ENCODE peak calls at places on chromosomes 7 and 10, in five cellular contexts. One of them, this sample, is unnamed. For H3K27me3, the result is how much of the 10 kb centered on the place peaks cover.

GRCh38 chr7:90178592-90179279 is 24.5 kb downstream of the STEAP1 start:
- DNase-seq in endodermal cell: no peak
- DNase-seq in adrenal gland: no peak
- DNase-seq in lung: no peak
- DNase-seq in PC-9: peak
- DNase-seq in this sample: no peak

GRCh38 chr7:76352193-76352592 is 6.6 kb downstream of the YWHAG start:
- DNase-seq in endodermal cell: no peak
- DNase-seq in adrenal gland: peak
- DNase-seq in lung: no peak
- DNase-seq in PC-9: no peak
- DNase-seq in this sample: no peak

GRCh38 chr10:114245128-114245791 is 6.2 kb downstream of the VWA2 start:
- DNase-seq in endodermal cell: no peak
- DNase-seq in adrenal gland: no peak
- DNase-seq in lung: no peak
- DNase-seq in PC-9: peak
- DNase-seq in this sample: peak

GRCh38 chr7:131346885-131347592 is 19.4 kb downstream of the MKLN1 start:
- DNase-seq in endodermal cell: peak
- DNase-seq in adrenal gland: no peak
- DNase-seq in lung: no peak
- DNase-seq in PC-9: peak
- DNase-seq in this sample: peak

GRCh38 chr10:132580157-132580556 is 42.6 kb downstream of the INPP5A start:
- DNase-seq in endodermal cell: no peak
- DNase-seq in adrenal gland: no peak
- DNase-seq in lung: no peak
- DNase-seq in PC-9: no peak
- DNase-seq in this sample: no peak

GRCh38 chr7:33904680-33905388 is 505 bp upstream of the BMPER start:
- DNase-seq in endodermal cell: peak
- DNase-seq in adrenal gland: peak
- DNase-seq in lung: no peak
- DNase-seq in PC-9: no peak
- DNase-seq in this sample: peak

GRCh38 chr7:138004936-138005335 is 3.0 kb upstream of the CREB3L2 start:
- DNase-seq in endodermal cell: no peak
- DNase-seq in adrenal gland: no peak
- DNase-seq in lung: no peak
- DNase-seq in PC-9: no peak
- DNase-seq in this sample: no peak

GRCh38 chr7:2417981-2418481 is 14.6 kb downstream of the CHST12 start:
- DNase-seq in endodermal cell: no peak
- DNase-seq in adrenal gland: peak
- DNase-seq in lung: no peak
- DNase-seq in PC-9: no peak
- DNase-seq in this sample: no peak

GRCh38 chr10:120719333-120719732 is 131.8 kb upstream of the WDR11 start:
- DNase-seq in endodermal cell: no peak
- DNase-seq in adrenal gland: no peak
- DNase-seq in lung: no peak
- DNase-seq in PC-9: no peak
- DNase-seq in this sample: no peak

GRCh38 chr7:137445998-137446397 is 102.5 kb upstream of the PTN start:
- DNase-seq in endodermal cell: no peak
- DNase-seq in adrenal gland: no peak
- DNase-seq in lung: no peak
- DNase-seq in PC-9: no peak
- DNase-seq in this sample: peak

GRCh38 chr10:74842301-74842700 is 15.9 kb downstream of the KAT6B start:
- DNase-seq in endodermal cell: no peak
- DNase-seq in adrenal gland: no peak
- DNase-seq in lung: no peak
- DNase-seq in PC-9: no peak
- DNase-seq in this sample: no peak

GRCh38 chr10:101217450-101218281 is 11.6 kb downstream of the LBX1 start:
- DNase-seq in endodermal cell: peak
- DNase-seq in adrenal gland: peak
- DNase-seq in lung: no peak
- DNase-seq in PC-9: no peak
- DNase-seq in this sample: peak

GRCh38 chr7:139431010-139431409 is 52.5 kb downstream of the KLRG2 start:
- DNase-seq in endodermal cell: no peak
- DNase-seq in adrenal gland: no peak
- DNase-seq in lung: no peak
- DNase-seq in PC-9: peak
- DNase-seq in this sample: peak

GRCh38 chr7:35905555-35905954 is 104.7 kb downstream of the SEPTIN7 start:
- DNase-seq in endodermal cell: no peak
- DNase-seq in adrenal gland: peak
- DNase-seq in lung: no peak
- DNase-seq in PC-9: no peak
- DNase-seq in this sample: no peak

GRCh38 chr10:89283988-89284475 is 17.8 kb upstream of the IFIT2 start:
- DNase-seq in endodermal cell: peak
- DNase-seq in adrenal gland: peak
- DNase-seq in lung: peak
- DNase-seq in PC-9: no peak
- DNase-seq in this sample: peak

GRCh38 chr7:73701357-73701995 is 18.0 kb downstream of the STX1A start:
- DNase-seq in endodermal cell: peak
- DNase-seq in adrenal gland: peak
- DNase-seq in lung: no peak
- DNase-seq in PC-9: peak
- DNase-seq in this sample: peak

GRCh38 chr7:2843711-2844152 is 376 bp downstream of the GNA12 start:
- DNase-seq in endodermal cell: no peak
- DNase-seq in adrenal gland: peak
- DNase-seq in lung: no peak
- DNase-seq in PC-9: no peak
- DNase-seq in this sample: peak

GRCh38 chr7:155163696-155164095 is 93.6 kb downstream of the HTR5A start:
- DNase-seq in endodermal cell: no peak
- DNase-seq in adrenal gland: no peak
- DNase-seq in lung: no peak
- DNase-seq in PC-9: no peak
- DNase-seq in this sample: peak

GRCh38 chr7:29878081-29878688 is 71.9 kb downstream of the WIPF3 start:
- DNase-seq in endodermal cell: no peak
- DNase-seq in adrenal gland: peak
- DNase-seq in lung: no peak
- DNase-seq in PC-9: peak
- DNase-seq in this sample: peak

GRCh38 chr7:113998934-113999333 is 80.1 kb upstream of the PPP1R3A start:
- DNase-seq in endodermal cell: no peak
- DNase-seq in adrenal gland: no peak
- DNase-seq in lung: no peak
- DNase-seq in PC-9: no peak
- DNase-seq in this sample: no peak

GRCh38 chr10:80697926-80698325 is 160.2 kb downstream of the SH2D4B start:
- DNase-seq in endodermal cell: no peak
- DNase-seq in adrenal gland: no peak
- DNase-seq in lung: no peak
- DNase-seq in PC-9: no peak
- DNase-seq in this sample: no peak

GRCh38 chr10:48509974-48510692 is 94.7 kb downstream of the ARHGAP22 start:
- DNase-seq in endodermal cell: peak
- DNase-seq in adrenal gland: peak
- DNase-seq in lung: no peak
- DNase-seq in PC-9: no peak
- DNase-seq in this sample: no peak

GRCh38 chr10:109062371-109062770 is 860.9 kb downstream of the XPNPEP1 start:
- DNase-seq in endodermal cell: no peak
- DNase-seq in adrenal gland: no peak
- DNase-seq in lung: no peak
- DNase-seq in PC-9: no peak
- DNase-seq in this sample: no peak

GRCh38 chr7:91310829-91311460 is 46.7 kb downstream of the FZD1 start:
- DNase-seq in endodermal cell: peak
- DNase-seq in adrenal gland: no peak
- DNase-seq in lung: no peak
- DNase-seq in PC-9: no peak
- DNase-seq in this sample: peak

GRCh38 chr10:126054191-126054590 is 157.8 kb downstream of the FANK1 start:
- DNase-seq in endodermal cell: no peak
- DNase-seq in adrenal gland: no peak
- DNase-seq in lung: no peak
- DNase-seq in PC-9: no peak
- DNase-seq in this sample: no peak

GRCh38 chr10:109895095-109895818 is 28.1 kb downstream of the XPNPEP1 start:
- DNase-seq in endodermal cell: peak
- DNase-seq in adrenal gland: peak
- DNase-seq in lung: no peak
- DNase-seq in PC-9: no peak
- DNase-seq in this sample: peak

GRCh38 chr7:25613912-25614311 is 385.6 kb upstream of the NPVF start:
- DNase-seq in endodermal cell: no peak
- DNase-seq in adrenal gland: no peak
- DNase-seq in lung: no peak
- DNase-seq in PC-9: no peak
- DNase-seq in this sample: no peak

GRCh38 chr7:56115852-56116538 is at the start of gene NUPR2:
- DNase-seq in endodermal cell: no peak
- DNase-seq in adrenal gland: no peak
- DNase-seq in lung: no peak
- DNase-seq in PC-9: no peak
- DNase-seq in this sample: no peak

GRCh38 chr7:122770943-122771342 is 68.2 kb upstream of the RNF148 start:
- DNase-seq in endodermal cell: no peak
- DNase-seq in adrenal gland: peak
- DNase-seq in lung: no peak
- DNase-seq in PC-9: no peak
- DNase-seq in this sample: no peak

GRCh38 chr7:1218541-1219165 is 14.0 kb upstream of the UNCX start:
- DNase-seq in endodermal cell: no peak
- DNase-seq in adrenal gland: no peak
- DNase-seq in lung: no peak
- DNase-seq in PC-9: no peak
- DNase-seq in this sample: no peak

GRCh38 chr7:1220000-1220726 is 12.5 kb upstream of the UNCX start:
- DNase-seq in endodermal cell: no peak
- DNase-seq in adrenal gland: no peak
- DNase-seq in lung: no peak
- DNase-seq in PC-9: no peak
- DNase-seq in this sample: no peak

GRCh38 chr7:1223196-1224092 is 9.2 kb upstream of the UNCX start:
- DNase-seq in endodermal cell: peak
- DNase-seq in adrenal gland: no peak
- DNase-seq in lung: no peak
- DNase-seq in PC-9: no peak
- DNase-seq in this sample: no peak

GRCh38 chr7:1220958-1221745 is 11.5 kb upstream of the UNCX start:
- DNase-seq in endodermal cell: no peak
- DNase-seq in adrenal gland: no peak
- DNase-seq in lung: no peak
- DNase-seq in PC-9: no peak
- DNase-seq in this sample: no peak

GRCh38 chr7:1219516-1219915 is 13.2 kb upstream of the UNCX start:
- DNase-seq in endodermal cell: no peak
- DNase-seq in adrenal gland: no peak
- DNase-seq in lung: no peak
- DNase-seq in PC-9: no peak
- DNase-seq in this sample: no peak
- H3K27me3 ChIP-seq in endodermal cell: half or more
- H3K27me3 ChIP-seq in adrenal gland: under half
- H3K27me3 ChIP-seq in lung: under half
- H3K27me3 ChIP-seq in PC-9: half or more
- H3K27me3 ChIP-seq in this sample: under half

GRCh38 chr7:265998-266850 is 23.7 kb upstream of the FOXL3 start:
- DNase-seq in endodermal cell: no peak
- DNase-seq in adrenal gland: no peak
- DNase-seq in lung: no peak
- DNase-seq in PC-9: no peak
- DNase-seq in this sample: no peak

GRCh38 chr7:265192-265997 is 24.6 kb upstream of the FOXL3 start:
- DNase-seq in endodermal cell: no peak
- DNase-seq in adrenal gland: no peak
- DNase-seq in lung: no peak
- DNase-seq in PC-9: no peak
- DNase-seq in this sample: no peak

GRCh38 chr7:268991-269390 is 21.0 kb upstream of the FOXL3 start:
- DNase-seq in endodermal cell: no peak
- DNase-seq in adrenal gland: peak
- DNase-seq in lung: no peak
- DNase-seq in PC-9: no peak
- DNase-seq in this sample: no peak

GRCh38 chr7:264541-265191 is 25.3 kb upstream of the FOXL3 start:
- DNase-seq in endodermal cell: no peak
- DNase-seq in adrenal gland: no peak
- DNase-seq in lung: peak
- DNase-seq in PC-9: peak
- DNase-seq in this sample: no peak

GRCh38 chr7:266851-267840 is 22.8 kb upstream of the FOXL3 start:
- DNase-seq in endodermal cell: peak
- DNase-seq in adrenal gland: peak
- DNase-seq in lung: no peak
- DNase-seq in PC-9: no peak
- DNase-seq in this sample: peak
- TF ChIP-seq CTCF in endodermal cell: peak
- TF ChIP-seq CTCF in adrenal gland: peak
- TF ChIP-seq CTCF in lung: no peak
- TF ChIP-seq CTCF in PC-9: peak
- TF ChIP-seq CTCF in this sample: peak

GRCh38 chr10:117555863-117556262 is 13.3 kb downstream of the EMX2 start:
- DNase-seq in endodermal cell: no peak
- DNase-seq in adrenal gland: no peak
- DNase-seq in lung: no peak
- DNase-seq in PC-9: no peak
- DNase-seq in this sample: no peak
- H3K27me3 ChIP-seq in endodermal cell: half or more
- H3K27me3 ChIP-seq in adrenal gland: under half
- H3K27me3 ChIP-seq in lung: under half
- H3K27me3 ChIP-seq in PC-9: under half
- H3K27me3 ChIP-seq in this sample: under half

DNA sequence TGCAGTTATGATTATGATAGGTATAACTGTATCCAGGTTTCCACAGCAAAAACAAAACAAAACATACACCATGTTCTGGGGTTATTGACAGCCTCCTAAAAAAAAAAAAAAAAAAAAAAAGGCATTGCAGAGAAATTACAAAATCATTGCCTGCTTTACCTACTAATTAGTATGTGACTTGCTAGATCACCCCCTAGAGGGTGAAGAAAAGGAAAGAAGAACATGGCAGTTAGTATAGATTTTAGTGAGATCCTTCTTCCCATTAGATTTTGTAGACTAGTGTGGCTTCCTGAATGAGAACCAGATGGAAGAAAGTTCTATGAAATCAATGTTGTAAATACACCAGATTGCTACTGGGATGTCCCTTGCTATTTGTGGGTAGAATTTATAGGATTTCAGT is 24.0 kb upstream of the AGBL3 start:
- DNase-seq in endodermal cell: no peak
- DNase-seq in adrenal gland: no peak
- DNase-seq in lung: no peak
- DNase-seq in PC-9: no peak
- DNase-seq in this sample: no peak
- TF ChIP-seq CTCF in endodermal cell: peak
- TF ChIP-seq CTCF in adrenal gland: no peak
- TF ChIP-seq CTCF in lung: no peak
- TF ChIP-seq CTCF in PC-9: peak
- TF ChIP-seq CTCF in this sample: no peak

This sample was measured in body of pancreas.